ENCODE peak calls at places on chromosomes 16 and 17, in four cellular contexts. Y, E, F and L are unnamed samples.

GRCh38 chr16:81537721-81538561 is 93.3 kb downstream of the CMIP start:
- DNase-seq in E (peak; percentile 49), F (no peak), Y (peak; percentile 87), L (peak; percentile 65)

GRCh38 chr17:43864161-43864706 is 17.3 kb downstream of the CD300LG start:
- DNase-seq in F (no peak), E (no peak), Y (no peak), L (no peak)

GRCh38 chr17:7465481-7466275 is 13.8 kb downstream of the ZBTB4 start:
- DNase-seq in E (no peak), F (no peak), Y (no peak), L (no peak)

GRCh38 chr17:50480142-50480764 is 1.6 kb downstream of the RSAD1 start:
- DNase-seq in F (no peak), E (no peak), Y (no peak), L (no peak)

GRCh38 chr16:48194828-48195566 is 39.2 kb upstream of the ABCC12 start:
- DNase-seq in Y (peak; percentile 19), F (no peak), E (peak; percentile 53), L (peak; percentile 15)

GRCh38 chr17:4953461-4953961 is 2.6 kb downstream of the ENO3 start:
- DNase-seq in E (peak; percentile 70), Y (no peak), F (no peak), L (peak; percentile 52)

GRCh38 chr17:55067697-55068439 is 99.3 kb downstream of the STXBP4 start:
- DNase-seq in E (no peak), F (no peak), Y (peak; percentile 59), L (peak; percentile 10)

GRCh38 chr16:85436636-85437160 is 176.4 kb upstream of the GSE1 start:
- DNase-seq in E (no peak), Y (peak; percentile 15), F (no peak), L (no peak)

GRCh38 chr17:77445908-77446535 is 305.3 kb downstream of the SEC14L1 start:
- DNase-seq in Y (no peak), E (no peak), F (no peak), L (no peak)

GRCh38 chr17:57948169-57948554 is 7.0 kb downstream of the CUEDC1 start:
- DNase-seq in Y (no peak), E (no peak), F (no peak), L (no peak)

GRCh38 chr16:50887500-50887899 is 145.6 kb downstream of the CYLD start:
- DNase-seq in E (no peak), Y (no peak), F (no peak), L (no peak)

DNA sequence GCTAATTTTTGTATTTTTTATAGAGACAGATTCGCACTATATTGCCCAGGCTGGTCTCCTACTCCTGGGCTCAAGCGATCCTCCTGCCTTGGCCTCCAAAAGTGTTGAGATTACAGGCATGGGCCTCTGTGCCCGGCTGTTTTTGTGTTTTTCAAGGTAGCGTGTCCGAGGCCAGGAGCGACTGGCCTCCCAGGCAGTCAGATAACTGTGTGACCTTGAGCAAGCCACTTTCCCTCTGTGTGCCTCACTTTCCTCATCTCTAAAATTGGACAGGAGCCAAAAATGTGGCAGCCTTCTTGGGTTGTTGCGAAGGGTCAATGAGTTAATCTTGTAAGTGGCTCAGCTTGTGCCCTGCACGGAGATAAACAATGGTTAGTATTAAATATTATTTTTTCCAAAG is 2.4 kb downstream of the ABCC1 start:
- DNase-seq in Y (no peak), F (no peak), E (no peak), L (no peak)
- H3K4me3 ChIP-seq in Y (no peak overlapping the region), F (no peak overlapping the region), E (no peak overlapping the region), L (no peak overlapping the region)

DNA sequence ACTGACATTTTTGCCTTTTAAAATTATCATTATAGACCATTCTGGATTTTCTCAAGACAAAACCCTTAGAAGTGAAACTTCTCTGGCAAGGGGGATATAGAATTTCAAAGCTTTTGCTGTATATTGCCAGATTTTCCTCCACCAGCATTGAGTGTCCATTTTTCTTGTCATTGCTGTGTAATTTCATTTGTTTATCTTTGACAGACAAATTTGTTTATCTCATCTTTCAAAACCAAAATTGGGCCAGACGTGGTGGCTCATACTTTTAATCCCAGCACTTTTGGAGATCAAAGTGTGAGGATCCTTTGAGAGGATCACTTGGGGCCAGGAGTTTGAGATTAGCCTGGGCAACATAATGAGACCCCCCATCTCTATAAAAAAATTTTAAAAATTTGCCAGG is 16.0 kb upstream of the ARL2BP start:
- DNase-seq in Y (no peak), E (no peak), F (no peak), L (no peak)
- TF ChIP-seq CTCF in Y (no peak), E (no peak), F (no peak), L (no peak)

GRCh38 chr17:10171581-10171981 is 26.8 kb downstream of the GAS7 start:
- DNase-seq in Y (peak; percentile 22), F (no peak), E (no peak), L (peak; percentile 71)
- H3K4me3 ChIP-seq in Y (no peak overlapping the region), F (no peak overlapping the region), E (no peak overlapping the region), L (no peak overlapping the region)

DNA sequence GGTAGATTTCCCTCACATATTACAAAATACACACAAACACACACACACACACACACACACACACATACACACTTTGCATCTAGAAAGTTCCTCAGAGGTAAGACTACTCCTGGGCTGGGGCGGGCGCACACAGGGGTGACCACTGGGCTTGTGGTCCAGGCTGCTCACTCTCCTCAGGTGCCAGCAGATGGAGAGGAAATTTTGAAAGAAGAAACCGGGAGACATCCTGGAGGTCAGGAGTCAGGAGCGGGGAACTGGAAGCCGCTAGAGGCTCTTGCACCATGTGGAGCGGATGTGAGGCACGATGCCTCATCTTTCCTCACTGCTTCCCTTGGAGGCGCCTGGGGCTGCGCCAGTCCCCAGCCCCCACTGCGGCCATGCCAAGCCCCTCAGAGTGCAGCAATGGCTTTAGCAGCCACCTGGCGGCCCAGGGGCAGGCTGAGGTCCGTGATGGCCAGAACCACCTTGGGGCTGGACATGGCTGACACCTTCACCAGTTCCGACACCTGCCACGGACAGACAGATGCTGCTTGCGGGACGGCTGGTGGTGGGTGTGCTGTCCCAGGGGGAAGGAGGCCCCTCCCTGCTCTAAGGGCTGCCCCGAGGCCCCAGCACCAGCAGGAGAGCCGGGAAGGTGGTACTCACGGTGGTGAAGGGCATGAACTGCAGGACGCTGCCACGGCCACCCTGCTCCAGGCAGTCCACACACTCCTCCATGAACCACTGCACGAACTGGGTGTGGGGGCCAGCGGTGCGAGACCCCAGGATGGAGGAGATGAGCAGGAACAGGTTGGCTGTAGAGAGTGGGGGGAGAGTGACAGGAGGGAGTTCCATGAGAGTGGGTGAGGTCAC is 4.1 kb downstream of the CSF3 start:
- DNase-seq in E (peak; percentile 83), F (no peak), Y (peak; percentile 96), L (peak; percentile 83)
- TF ChIP-seq CTCF in E (no peak), F (no peak), Y (no peak), L (no peak)

DNA sequence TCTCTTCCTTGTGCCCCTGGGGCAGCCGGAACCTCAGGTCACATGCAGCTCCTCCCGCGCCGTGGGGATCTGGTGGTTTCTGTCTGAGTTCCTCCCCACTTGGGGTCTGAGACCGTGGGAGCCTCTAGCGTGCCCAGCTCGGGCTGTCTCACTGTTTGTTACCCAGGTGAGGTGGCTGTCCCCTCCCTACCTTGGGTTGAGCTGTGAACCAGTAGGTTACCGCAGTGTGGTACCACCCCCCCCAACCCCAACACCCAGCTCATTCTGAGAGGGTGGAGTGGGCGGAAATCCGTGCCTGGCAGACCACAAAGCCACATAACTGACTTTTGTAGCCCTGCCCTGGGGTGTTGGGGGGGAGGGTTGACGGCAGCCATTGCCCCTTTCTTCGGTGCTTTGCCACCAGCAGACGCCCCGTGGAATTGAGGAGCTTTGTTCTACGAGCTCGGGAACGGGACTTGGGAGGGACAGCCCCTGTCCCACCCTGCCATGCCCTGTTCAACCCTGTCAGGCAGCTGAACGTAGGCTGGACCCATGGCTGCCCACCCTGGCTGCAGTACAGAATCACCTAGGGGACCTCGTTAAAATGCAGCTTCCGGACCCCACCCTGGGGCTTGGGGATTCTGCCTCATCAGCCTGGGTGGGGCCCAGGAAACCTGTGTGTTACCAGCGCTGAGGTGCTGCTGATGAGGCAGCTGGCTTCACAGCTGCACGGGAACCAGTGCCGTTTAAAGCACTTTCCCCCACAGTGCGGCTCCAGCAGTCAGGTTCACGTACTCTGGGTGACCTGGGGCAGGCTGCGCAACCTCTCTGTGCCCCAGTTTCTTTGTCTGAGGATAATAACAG is 18.5 kb downstream of the RAP1GAP2 start:
- DNase-seq in E (no peak), Y (no peak), F (no peak), L (no peak)
- H3K4me3 ChIP-seq in E (no peak overlapping the region), Y (no peak overlapping the region), F (no peak overlapping the region), L (no peak overlapping the region)

DNA sequence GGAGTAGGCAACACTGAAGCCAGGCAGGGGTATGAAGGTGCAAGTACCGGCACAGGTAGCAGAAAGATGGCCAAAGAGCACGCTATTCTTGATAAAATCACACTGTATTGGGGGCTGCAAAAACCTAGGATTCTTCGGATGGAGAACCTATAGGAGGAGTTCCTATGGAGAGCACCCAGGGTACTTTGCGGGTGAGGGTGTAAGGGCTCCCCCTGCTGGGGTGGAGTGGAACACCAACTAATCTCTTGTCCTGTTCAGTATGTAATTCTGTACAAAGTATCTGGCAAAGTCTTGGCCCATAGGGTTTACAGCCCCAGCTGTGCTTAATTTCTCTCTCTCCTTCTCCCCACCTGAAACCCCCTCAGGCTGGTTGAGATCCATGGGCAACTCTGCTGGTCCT is 393.1 kb upstream of the ASIC2 start:
- DNase-seq in Y (peak; percentile 3), F (no peak), E (no peak), L (no peak)
- TF ChIP-seq CTCF in Y (peak; percentile 36), F (no peak), E (peak; percentile 24), L (no peak)